ENCODE peak calls at places on chromosomes 1 and 21, in four cellular contexts. L, N, A and M are unnamed samples.

GRCh38 chr1:232040260-232040659 is 413.7 kb downstream of the DISC1 start:
- DNase-seq in L (no peak), N (no peak), A (no peak), M (no peak)

GRCh38 chr21:42754270-42754933 is 101.0 kb downstream of the PDE9A start:
- DNase-seq in L (no peak), N (no peak), A (no peak), M (peak)

GRCh38 chr1:203335503-203335902 is 15.4 kb downstream of the FMOD start:
- DNase-seq in L (no peak), N (no peak), A (no peak), M (no peak)

GRCh38 chr21:31490471-31490870 is 146.4 kb upstream of the TIAM1 start:
- DNase-seq in L (peak), N (no peak), A (no peak), M (no peak)

GRCh38 chr1:219000606-219001005 is 173.1 kb upstream of the LYPLAL1 start:
- DNase-seq in L (no peak), N (no peak), A (no peak), M (no peak)

GRCh38 chr1:83028467-83028866 is 970.5 kb downstream of the TTLL7 start:
- DNase-seq in L (no peak), N (no peak), A (no peak), M (no peak)

GRCh38 chr1:78678324-78678723 is 28.7 kb downstream of the IFI44 start:
- DNase-seq in L (no peak), N (peak), A (no peak), M (no peak)

GRCh38 chr1:69991644-69992043 is 213.7 kb downstream of the LRRC40 start:
- DNase-seq in L (no peak), N (no peak), A (no peak), M (no peak)

GRCh38 chr1:116494351-116494692 is 76.5 kb downstream of the CD58 start:
- DNase-seq in L (no peak), N (no peak), A (no peak), M (no peak)

GRCh38 chr1:32962248-32962896 is 2.2 kb downstream of the RNF19B start:
- DNase-seq in L (no peak), N (peak), A (no peak), M (no peak)

GRCh38 chr1:154433161-154433681 is 28.1 kb downstream of the IL6R start:
- DNase-seq in L (no peak), N (no peak), A (no peak), M (no peak)

GRCh38 chr1:155062702-155063411 is 683 bp upstream of the EFNA4 start:
- DNase-seq in L (peak), N (peak), A (peak), M (peak)

GRCh38 chr1:20921285-20921684 is 134.2 kb upstream of the HP1BP3 start:
- DNase-seq in L (no peak), N (no peak), A (no peak), M (no peak)

GRCh38 chr1:114135806-114136205 is 17.9 kb downstream of the SYT6 start:
- DNase-seq in L (no peak), N (no peak), A (no peak), M (no peak)

GRCh38 chr1:23624440-23624839 is 65.1 kb upstream of the ID3 start:
- DNase-seq in L (no peak), N (peak), A (no peak), M (no peak)

GRCh38 chr1:226100436-226101347 is 38.2 kb downstream of the H3-3A start:
- DNase-seq in L (peak), N (peak), A (peak), M (peak)

GRCh38 chr1:27609210-27609555 is 5.2 kb upstream of the AHDC1 start:
- DNase-seq in L (no peak), N (peak), A (no peak), M (no peak)

GRCh38 chr1:100921110-100921706 is 25.3 kb downstream of the SLC30A7 start:
- DNase-seq in L (peak), N (peak), A (peak), M (no peak)

GRCh38 chr1:54826226-54826816 is 25.2 kb upstream of the TTC22 start:
- DNase-seq in L (no peak), N (no peak), A (no peak), M (no peak)

GRCh38 chr1:30659702-30660101 is 63.7 kb downstream of the MATN1 start:
- DNase-seq in L (no peak), N (no peak), A (no peak), M (peak)

GRCh38 chr1:201169971-201170532 is 15.8 kb upstream of the TMEM9 start:
- DNase-seq in L (no peak), N (no peak), A (no peak), M (no peak)

GRCh38 chr1:12436817-12437599 is 181.0 kb downstream of the DHRS3 start:
- DNase-seq in L (no peak), N (no peak), A (peak), M (no peak)

GRCh38 chr1:36523230-36523495 is 40.5 kb upstream of the CSF3R start:
- DNase-seq in L (no peak), N (no peak), A (no peak), M (no peak)

GRCh38 chr1:116408193-116408592 is 35.1 kb downstream of the ATP1A1 start:
- DNase-seq in L (no peak), N (no peak), A (no peak), M (no peak)

GRCh38 chr1:28176492-28177470 is at the start of gene PTAFR:
- DNase-seq in L (no peak), N (peak), A (no peak), M (peak)

GRCh38 chr1:32754282-32755097 is 51.9 kb upstream of the SYNC start:
- DNase-seq in L (no peak), N (no peak), A (no peak), M (peak)

GRCh38 chr1:26861889-26862371 is 1.0 kb upstream of the SFN start:
- DNase-seq in L (no peak), N (no peak), A (no peak), M (peak)

GRCh38 chr1:5506634-5507033 is 485.6 kb downstream of the NPHP4 start:
- DNase-seq in L (no peak), N (no peak), A (no peak), M (peak)